ENCODE peak calls at places on chromosomes 2 and 18, in six cellular contexts. U, C, G, O, H and W are unnamed samples.

GRCh38 chr18:50817898-50818250 is 1.9 kb downstream of the MRO start:
- DNase-seq in U (no peak), C (no peak), G (no peak), O (no peak), H (no peak), W (no peak)

GRCh38 chr2:24986397-24986796 is 14.6 kb upstream of the DNAJC27 start:
- DNase-seq in U (no peak), C (no peak), G (no peak), O (no peak), H (no peak), W (no peak)

GRCh38 chr18:72530622-72531021 is 13.5 kb downstream of the CBLN2 start:
- DNase-seq in U (no peak), C (no peak), G (no peak), O (no peak), H (no peak), W (no peak)

GRCh38 chr2:238134393-238134785 is 4.1 kb upstream of the KLHL30 start:
- DNase-seq in U (no peak), C (no peak), G (no peak), O (no peak), H (no peak), W (no peak)

GRCh38 chr2:43254331-43254730 is 27.9 kb upstream of the ZFP36L2 start:
- DNase-seq in U (no peak), C (no peak), G (no peak), O (no peak), H (no peak), W (no peak)

GRCh38 chr2:157361526-157361925 is 35.9 kb upstream of the ERMN start:
- DNase-seq in U (no peak), C (no peak), G (no peak), O (no peak), H (no peak), W (no peak)

GRCh38 chr2:223969856-223970255 is 12.6 kb downstream of the MRPL44 start:
- DNase-seq in U (no peak), C (no peak), G (no peak), O (no peak), H (no peak), W (no peak)

GRCh38 chr2:85390941-85391669 is 19.1 kb downstream of the CAPG start:
- DNase-seq in U (peak), C (peak), G (peak), O (no peak), H (peak), W (peak)

GRCh38 chr18:50154420-50154819 is 40.5 kb downstream of the MYO5B start:
- DNase-seq in U (peak), C (no peak), G (no peak), O (no peak), H (no peak), W (no peak)

GRCh38 chr18:74342416-74343043 is 26.9 kb downstream of the C18orf63 start:
- DNase-seq in U (peak), C (no peak), G (peak), O (no peak), H (peak), W (peak)

GRCh38 chr2:144237845-144238637 is 281.9 kb downstream of the ZEB2 start:
- DNase-seq in U (peak), C (no peak), G (no peak), O (no peak), H (no peak), W (no peak)

GRCh38 chr18:62744076-62744705 is 28.9 kb downstream of the PHLPP1 start:
- DNase-seq in U (peak), C (no peak), G (no peak), O (no peak), H (no peak), W (no peak)

GRCh38 chr18:54717673-54718435 is 110.4 kb upstream of the RAB27B start:
- DNase-seq in U (no peak), C (peak), G (peak), O (peak), H (no peak), W (peak)

GRCh38 chr2:71306762-71307161 is 24.8 kb upstream of the ZNF638 start:
- DNase-seq in U (no peak), C (no peak), G (no peak), O (no peak), H (no peak), W (no peak)

GRCh38 chr2:21981127-21981526 is 857.4 kb downstream of the TDRD15 start:
- DNase-seq in U (no peak), C (no peak), G (no peak), O (no peak), H (no peak), W (no peak)

GRCh38 chr2:8135051-8135675 is 546.7 kb upstream of the ID2 start:
- DNase-seq in U (no peak), C (no peak), G (no peak), O (no peak), H (no peak), W (no peak)

GRCh38 chr2:25349397-25349796 is 7.7 kb upstream of the DNMT3A start:
- DNase-seq in U (no peak), C (no peak), G (no peak), O (no peak), H (no peak), W (no peak)

GRCh38 chr2:174344716-174345472 is 10.1 kb downstream of the SP9 start:
- DNase-seq in U (peak), C (peak), G (peak), O (no peak), H (peak), W (no peak)

GRCh38 chr2:24721470-24721869 is 71.7 kb downstream of the PTRHD1 start:
- DNase-seq in U (no peak), C (no peak), G (no peak), O (peak), H (no peak), W (peak)

GRCh38 chr2:241352227-241352626 is 3.9 kb upstream of the FARP2 start:
- DNase-seq in U (no peak), C (no peak), G (no peak), O (no peak), H (no peak), W (no peak)

GRCh38 chr18:79988925-79989361 is 580 bp upstream of the TXNL4A start:
- DNase-seq in U (no peak), C (no peak), G (peak), O (no peak), H (no peak), W (no peak)

GRCh38 chr2:45259547-45260160 is 250.4 kb upstream of the SIX2 start:
- DNase-seq in U (no peak), C (peak), G (no peak), O (no peak), H (no peak), W (no peak)

GRCh38 chr18:48814490-48815181 is 136.1 kb downstream of the SMAD7 start:
- DNase-seq in U (no peak), C (peak), G (no peak), O (no peak), H (no peak), W (no peak)

GRCh38 chr2:21424375-21424774 is 300.6 kb downstream of the TDRD15 start:
- DNase-seq in U (no peak), C (no peak), G (no peak), O (no peak), H (no peak), W (no peak)

GRCh38 chr2:143263045-143263625 is 133.9 kb downstream of the ARHGAP15 start:
- DNase-seq in U (no peak), C (no peak), G (no peak), O (no peak), H (no peak), W (no peak)

GRCh38 chr18:62518460-62519375 is 4.1 kb upstream of the ZCCHC2 start:
- DNase-seq in U (no peak), C (no peak), G (peak), O (no peak), H (no peak), W (no peak)

GRCh38 chr18:28176933-28177827 is at the start of gene CDH2:
- DNase-seq in U (peak), C (peak), G (no peak), O (no peak), H (no peak), W (peak)

GRCh38 chr18:28175930-28176673 is 828 bp downstream of the CDH2 start:
- DNase-seq in U (no peak), C (peak), G (no peak), O (no peak), H (no peak), W (peak)

GRCh38 chr18:28176674-28176932 is 327 bp downstream of the CDH2 start:
- DNase-seq in U (no peak), C (peak), G (no peak), O (no peak), H (no peak), W (no peak)

GRCh38 chr18:28177828-28178635 is 1.1 kb upstream of the CDH2 start:
- DNase-seq in U (peak), C (peak), G (no peak), O (no peak), H (no peak), W (peak)

DNA sequence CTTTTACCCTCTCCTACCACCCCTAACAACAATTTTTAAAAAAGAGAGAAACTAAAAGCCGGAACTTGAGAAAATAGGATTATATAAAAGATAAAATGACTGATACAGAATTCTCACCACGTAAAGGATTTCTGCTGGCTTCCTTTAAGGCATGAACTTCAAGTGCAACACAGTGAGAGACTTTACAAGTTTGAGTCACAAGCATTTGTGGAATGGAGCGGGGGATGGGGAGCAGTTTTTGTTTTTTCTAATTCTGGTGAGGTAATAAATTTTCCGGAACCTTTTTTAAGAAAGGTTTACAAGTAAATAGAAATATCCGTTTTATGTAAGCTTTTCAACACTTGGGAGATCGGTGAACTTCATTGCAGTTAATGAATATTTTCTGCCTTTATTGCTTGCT is 1.8 kb upstream of the CDH2 start:
- DNase-seq in U (no peak), C (no peak), G (no peak), O (no peak), H (no peak), W (no peak)
- TF ChIP-seq YY1 in U (no peak), C (no peak), G (no peak), O (no peak), H (no peak), W (no peak)

GRCh38 chr2:186887107-186888090 is 38.4 kb upstream of the ZSWIM2 start:
- DNase-seq in U (no peak), C (no peak), G (peak), O (peak), H (no peak), W (no peak)
- TF ChIP-seq CTCF in U (no peak), C (no peak), G (no peak), O (no peak), H (no peak), W (no peak)

DNA sequence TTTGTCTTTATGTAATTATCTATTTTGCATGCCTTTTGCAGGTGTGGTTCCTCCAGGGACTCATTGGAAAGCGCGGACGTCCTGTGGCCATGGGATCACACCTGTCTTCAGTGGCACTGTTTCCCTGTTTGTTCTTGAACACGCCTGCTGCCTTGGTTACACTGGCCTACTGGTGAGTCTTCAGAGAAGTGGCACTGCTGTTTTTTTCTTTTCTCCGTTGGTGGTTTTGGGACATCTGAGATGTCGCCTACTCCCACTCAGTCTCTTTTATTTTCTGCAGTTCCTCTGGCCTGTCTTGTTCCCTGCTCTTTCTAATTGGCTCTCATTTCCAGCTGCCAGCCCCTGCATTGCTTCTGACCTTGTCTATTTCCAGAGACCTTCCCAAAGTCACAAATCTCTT is 35.7 kb upstream of the POU3F3 start:
- DNase-seq in U (no peak), C (no peak), G (no peak), O (no peak), H (no peak), W (no peak)
- H3K9ac ChIP-seq in U (no peak), C (no peak), G (no peak), O (no peak), H (no peak), W (no peak)

DNA sequence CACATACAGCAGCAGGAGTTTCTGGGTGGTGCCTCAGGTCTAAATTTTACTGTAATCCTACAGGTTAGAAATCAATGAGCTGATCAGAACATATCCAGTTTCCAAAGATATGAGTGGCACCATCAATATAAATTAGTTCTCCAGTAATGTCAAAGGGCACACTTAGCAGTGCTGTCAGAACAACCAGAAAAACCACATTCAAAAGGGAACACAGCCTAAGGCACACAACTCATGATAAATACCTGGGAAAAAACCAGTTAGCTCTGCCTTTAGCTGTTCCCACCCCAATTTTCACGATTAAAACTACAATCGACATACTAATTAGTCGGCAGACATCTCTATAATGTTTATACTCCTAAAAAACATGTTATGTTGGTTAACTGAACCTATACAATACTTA is 31.5 kb downstream of the ATP8B1 start:
- DNase-seq in U (no peak), C (no peak), G (no peak), O (no peak), H (no peak), W (no peak)
- TF ChIP-seq YY1 in U (no peak), C (no peak), G (no peak), O (no peak), H (no peak), W (no peak)

GRCh38 chr2:54497738-54498680 is 41.9 kb downstream of the SPTBN1 start:
- DNase-seq in U (peak), C (no peak), G (peak), O (no peak), H (no peak), W (no peak)
- TF ChIP-seq CTCF in U (peak), C (peak), G (peak), O (no peak), H (no peak), W (peak)

DNA sequence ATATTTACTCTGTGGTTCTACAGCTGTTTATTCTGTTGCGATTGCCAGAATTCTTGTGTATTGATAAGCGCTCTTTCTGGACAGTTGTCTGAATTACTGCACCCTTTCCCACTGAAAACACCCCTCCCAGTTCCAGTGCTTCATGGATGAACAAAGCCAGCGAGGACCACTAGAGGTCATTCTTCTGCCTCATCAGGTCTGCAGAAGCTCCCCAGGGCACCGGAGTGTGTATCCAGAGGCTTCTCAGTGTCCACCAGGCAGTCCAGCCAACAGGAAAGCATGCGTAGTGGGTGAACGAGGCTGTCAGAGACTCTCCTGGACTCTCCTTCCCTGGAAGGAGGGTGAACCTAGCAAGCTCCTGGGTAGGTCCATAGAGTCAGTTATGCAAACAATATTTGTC is 40.6 kb upstream of the INHBB start:
- DNase-seq in U (peak), C (no peak), G (peak), O (no peak), H (no peak), W (peak)
- H3K9ac ChIP-seq in U (no peak), C (no peak), G (no peak), O (no peak), H (no peak), W (no peak)

GRCh38 chr2:27771202-27771547 is 344 bp upstream of the MRPL33 start:
- DNase-seq in U (no peak), C (no peak), G (no peak), O (no peak), H (no peak), W (no peak)
- TF ChIP-seq YY1 in U (no peak), C (no peak), G (no peak), O (no peak), H (no peak), W (no peak)

GRCh38 chr18:70931942-70932814 is 643.3 kb downstream of the SOCS6 start:
- DNase-seq in U (peak), C (no peak), G (peak), O (no peak), H (no peak), W (peak)
- TF ChIP-seq CTCF in U (peak), C (peak), G (no peak), O (peak), H (peak), W (peak)